ENCODE peak calls at places on chromosome 21, in four cellular contexts. T, V, W and B are unnamed samples.

GRCh38 chr21:33019885-33020557 is 5.7 kb upstream of the OLIG2 start:
- DNase-seq in V (no peak), T (no peak), W (no peak), B (no peak)

GRCh38 chr21:42214921-42215320 is 4.0 kb upstream of the ABCG1 start:
- DNase-seq in T (no peak), V (no peak), W (no peak), B (no peak)

GRCh38 chr21:33844890-33845205 is 70.8 kb downstream of the ATP5PO start:
- DNase-seq in W (no peak), T (no peak), V (no peak), B (no peak)

GRCh38 chr21:31282095-31282709 is 61.9 kb downstream of the TIAM1 start:
- DNase-seq in V (no peak), W (peak; percentile 64), T (no peak), B (no peak)

GRCh38 chr21:44449473-44450363 is 5.6 kb upstream of the LRRC3 start:
- DNase-seq in V (no peak), W (no peak), T (no peak), B (no peak)

GRCh38 chr21:35281946-35282345 is 232.8 kb upstream of the RUNX1 start:
- DNase-seq in W (no peak), T (no peak), V (peak; percentile 48), B (no peak)

GRCh38 chr21:34693192-34693810 is 24.5 kb downstream of the CLIC6 start:
- DNase-seq in V (peak; percentile 73), T (no peak), W (peak; percentile 16), B (no peak)

GRCh38 chr21:39196838-39197237 is 13.6 kb upstream of the PSMG1 start:
- DNase-seq in W (no peak), V (no peak), T (no peak), B (no peak)

GRCh38 chr21:40752125-40752524 is 94.8 kb downstream of the DSCAM start:
- DNase-seq in W (no peak), V (no peak), T (no peak), B (no peak)

GRCh38 chr21:33972539-33972938 is 56.9 kb upstream of the ATP5PO start:
- DNase-seq in W (no peak), V (no peak), T (no peak), B (no peak)

GRCh38 chr21:43279578-43279894 is 110.7 kb downstream of the CRYAA start:
- DNase-seq in T (peak; percentile 25), W (no peak), V (no peak), B (no peak)

GRCh38 chr21:39319814-39320332 is 6.4 kb upstream of the BRWD1 start:
- DNase-seq in T (no peak), W (no peak), V (no peak), B (no peak)

GRCh38 chr21:17003221-17003620 is 509.6 kb upstream of the CXADR start:
- DNase-seq in V (no peak), T (no peak), W (peak; percentile 17), B (no peak)

GRCh38 chr21:29053011-29053553 is 20.4 kb downstream of the CCT8 start:
- DNase-seq in T (no peak), W (no peak), V (no peak), B (no peak)

GRCh38 chr21:35658242-35658641 is 402.1 kb downstream of the SETD4 start:
- DNase-seq in W (no peak), T (no peak), V (peak; percentile 96), B (no peak)

GRCh38 chr21:34129971-34130597 is 56.7 kb downstream of the MRPS6 start:
- DNase-seq in T (no peak), W (no peak), V (no peak), B (no peak)

GRCh38 chr21:37292041-37292440 is 24.9 kb upstream of the VPS26C start:
- DNase-seq in W (no peak), T (no peak), V (no peak), B (no peak)

GRCh38 chr21:41846033-41846317 is 33.2 kb downstream of the PRDM15 start:
- DNase-seq in W (no peak), V (no peak), T (no peak), B (no peak)

GRCh38 chr21:20272791-20273362 is 725.3 kb upstream of the NCAM2 start:
- DNase-seq in V (no peak), W (no peak), T (no peak), B (no peak)

GRCh38 chr21:38048241-38048640 is 132.0 kb upstream of the KCNJ6 start:
- DNase-seq in T (no peak), W (no peak), V (no peak), B (no peak)

GRCh38 chr21:28624626-28625025 is 368.1 kb downstream of the LTN1 start:
- DNase-seq in V (no peak), W (no peak), T (no peak), B (no peak)

GRCh38 chr21:17610862-17611261 is 1.8 kb downstream of the BTG3 start:
- DNase-seq in V (no peak), T (peak; percentile 38), W (no peak), B (no peak)

GRCh38 chr21:34844924-34845238 is 176.1 kb downstream of the CLIC6 start:
- DNase-seq in W (no peak), V (no peak), T (no peak), B (no peak)

GRCh38 chr21:45420623-45421041 is 15.7 kb downstream of the COL18A1 start:
- DNase-seq in V (no peak), W (no peak), T (peak; percentile 42), B (no peak)

GRCh38 chr21:19922122-19922521 is 1076.1 kb upstream of the NCAM2 start:
- DNase-seq in T (no peak), W (no peak), V (no peak), B (no peak)

GRCh38 chr21:40143822-40144525 is 276.7 kb downstream of the PCP4 start:
- DNase-seq in W (peak; percentile 1), V (peak; percentile 66), T (peak; percentile 42), B (peak; percentile 57)

GRCh38 chr21:38478782-38479181 is 19.5 kb downstream of the ERG start:
- DNase-seq in T (no peak), W (no peak), V (no peak), B (no peak)